ENCODE peak calls at places on chromosomes 16 and 17, in four cellular contexts. D, L, R and F are unnamed samples. For H3K4me1, the result is how much of the 10 kb centered on the place peaks cover.

GRCh38 chr16:71230122-71230845 is at the start of gene HYDIN:
- DNase-seq in D (peak), L (peak), R (peak), F (no peak)

GRCh38 chr17:50661795-50662391 is 27.2 kb downstream of the ABCC3 start:
- DNase-seq in D (peak), L (peak), R (peak), F (no peak)

GRCh38 chr16:75320435-75320834 is 69.0 kb upstream of the BCAR1 start:
- DNase-seq in D (no peak), L (peak), R (peak), F (no peak)

GRCh38 chr16:70267516-70267915 is 15.8 kb upstream of the EXOSC6 start:
- DNase-seq in D (peak), L (peak), R (peak), F (peak)

GRCh38 chr16:89971495-89972243 is 23.1 kb downstream of the DEF8 start:
- DNase-seq in D (no peak), L (peak), R (no peak), F (no peak)

GRCh38 chr16:85383836-85384825 is 229.0 kb upstream of the GSE1 start:
- DNase-seq in D (no peak), L (no peak), R (no peak), F (no peak)

GRCh38 chr16:71528863-71529262 is 2.6 kb downstream of the CHST4 start:
- DNase-seq in D (no peak), L (no peak), R (no peak), F (no peak)

GRCh38 chr17:44599298-44600175 is 42.3 kb downstream of the FZD2 start:
- DNase-seq in D (peak), L (peak), R (peak), F (no peak)

GRCh38 chr17:60139438-60140285 is 10.1 kb upstream of the CA4 start:
- DNase-seq in D (peak), L (peak), R (peak), F (peak)

GRCh38 chr16:88638323-88639230 is at the start of gene IL17C:
- DNase-seq in D (no peak), L (no peak), R (no peak), F (peak)

GRCh38 chr16:86466695-86467406 is 43.5 kb upstream of the FOXF1 start:
- DNase-seq in D (peak), L (no peak), R (no peak), F (no peak)

GRCh38 chr17:73689596-73690275 is 45.5 kb upstream of the SDK2 start:
- DNase-seq in D (no peak), L (no peak), R (no peak), F (no peak)

GRCh38 chr17:4179071-4179470 is 36.1 kb downstream of the CYB5D2 start:
- DNase-seq in D (no peak), L (no peak), R (no peak), F (no peak)

GRCh38 chr17:58184308-58184985 is 8.1 kb upstream of the EPX start:
- DNase-seq in D (peak), L (no peak), R (no peak), F (no peak)

GRCh38 chr17:7988750-7989178 is 13.7 kb upstream of the GUCY2D start:
- DNase-seq in D (peak), L (peak), R (peak), F (peak)

GRCh38 chr17:40307691-40308289 is 1.2 kb upstream of the RARA start:
- DNase-seq in D (no peak), L (no peak), R (peak), F (no peak)

GRCh38 chr17:7774037-7774659 is 56.6 kb downstream of the DNAH2 start:
- DNase-seq in D (peak), L (no peak), R (peak), F (no peak)

GRCh38 chr16:50247906-50248608 is 18.3 kb upstream of the ADCY7 start:
- DNase-seq in D (no peak), L (no peak), R (no peak), F (no peak)

GRCh38 chr16:85172465-85173071 is 60.3 kb upstream of the CIBAR2 start:
- DNase-seq in D (peak), L (peak), R (peak), F (no peak)

GRCh38 chr16:2987854-2988253 is 7.6 kb upstream of the PKMYT1 start:
- DNase-seq in D (no peak), L (no peak), R (no peak), F (no peak)

GRCh38 chr17:68705331-68706166 is 104.4 kb upstream of the FAM20A start:
- DNase-seq in D (peak), L (no peak), R (peak), F (no peak)

GRCh38 chr17:40952675-40953074 is 14.1 kb downstream of the KRT39 start:
- DNase-seq in D (peak), L (no peak), R (peak), F (no peak)

GRCh38 chr16:78628526-78628925 is 529.1 kb downstream of the WWOX start:
- DNase-seq in D (no peak), L (no peak), R (no peak), F (no peak)

GRCh38 chr16:27646811-27647210 is 96.9 kb downstream of the KATNIP start:
- DNase-seq in D (peak), L (no peak), R (no peak), F (no peak)

GRCh38 chr17:66576473-66576872 is 258.4 kb upstream of the CACNG5 start:
- DNase-seq in D (no peak), L (no peak), R (no peak), F (no peak)

GRCh38 chr17:33987162-33987561 is 267.9 kb upstream of the CCL2 start:
- DNase-seq in D (no peak), L (no peak), R (no peak), F (no peak)

GRCh38 chr16:22652463-22652845 is 141.8 kb downstream of the NPIPB5 start:
- DNase-seq in D (no peak), L (no peak), R (no peak), F (no peak)

GRCh38 chr17:79955167-79955549 is 80.5 kb downstream of the TBC1D16 start:
- DNase-seq in D (no peak), L (no peak), R (no peak), F (no peak)

GRCh38 chr17:66829386-66829864 is 5.5 kb upstream of the CACNG5 start:
- DNase-seq in D (peak), L (peak), R (peak), F (no peak)

GRCh38 chr17:7019839-7020519 is 2.9 kb upstream of the BCL6B start:
- DNase-seq in D (peak), L (peak), R (peak), F (no peak)

GRCh38 chr17:81500026-81500425 is 12.6 kb downstream of the ACTG1 start:
- DNase-seq in D (no peak), L (no peak), R (no peak), F (no peak)

GRCh38 chr17:31469959-31470358 is 78.5 kb downstream of the RAB11FIP4 start:
- DNase-seq in D (no peak), L (no peak), R (no peak), F (no peak)

GRCh38 chr16:11251525-11252481 is 4.2 kb downstream of the SOCS1 start:
- DNase-seq in D (peak), L (no peak), R (peak), F (peak)
- H3K4me1 ChIP-seq in D (under half), L (under half), R (under half), F (under half)

GRCh38 chr17:1109606-1110523 is 69.9 kb downstream of the ABR start:
- DNase-seq in D (no peak), L (no peak), R (no peak), F (no peak)
- H3K4me1 ChIP-seq in D (under half), L (under half), R (under half), F (under half)

GRCh38 chr17:83084214-83084613 is 4.8 kb downstream of the METRNL start:
- DNase-seq in D (no peak), L (no peak), R (no peak), F (no peak)

GRCh38 chr17:83083368-83084201 is 4.2 kb downstream of the METRNL start:
- DNase-seq in D (peak), L (no peak), R (peak), F (no peak)

GRCh38 chr17:83085526-83086196 is 6.3 kb downstream of the METRNL start:
- DNase-seq in D (no peak), L (no peak), R (no peak), F (no peak)

GRCh38 chr17:83085103-83085502 is 5.7 kb downstream of the METRNL start:
- DNase-seq in D (no peak), L (no peak), R (no peak), F (no peak)

GRCh38 chr17:83084621-83085056 is 5.2 kb downstream of the METRNL start:
- DNase-seq in D (no peak), L (no peak), R (no peak), F (no peak)
- H3K4me1 ChIP-seq in D (half or more), L (under half), R (half or more), F (under half)

DNA sequence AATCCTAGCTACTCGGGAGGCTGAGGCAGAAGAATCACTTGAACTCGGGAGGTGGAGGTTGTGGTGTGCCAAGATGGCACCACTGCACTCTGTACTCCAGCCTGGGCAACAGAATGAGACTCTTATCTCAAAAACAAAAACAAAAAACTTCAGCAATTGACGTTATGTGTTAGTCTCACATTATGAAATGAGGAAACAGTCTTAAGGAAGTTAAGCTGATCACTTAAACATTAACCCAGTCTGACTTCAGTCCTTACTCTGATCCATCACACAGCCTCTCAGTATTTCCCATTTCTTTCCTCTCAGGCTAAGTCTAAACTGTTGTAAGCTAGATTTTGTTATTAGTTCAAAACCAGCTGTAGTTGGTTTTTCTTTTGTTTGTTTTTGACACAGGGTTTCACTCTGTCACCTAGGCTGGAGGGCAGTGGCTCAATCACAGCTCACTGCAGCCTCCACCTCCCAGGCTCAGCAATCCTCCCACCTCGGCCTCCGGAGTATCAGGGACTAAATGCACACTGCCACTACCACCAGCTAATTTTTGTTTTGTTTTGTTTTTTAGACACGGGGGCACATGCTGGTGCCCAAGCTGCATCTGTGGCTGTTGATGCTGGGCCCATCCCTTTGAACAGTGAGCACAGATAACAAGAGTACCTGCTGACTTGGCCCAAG is 6.3 kb downstream of the JPT1 start:
- DNase-seq in D (no peak), L (no peak), R (no peak), F (no peak)
- H3K4me1 ChIP-seq in D (under half), L (under half), R (under half), F (under half)

DNA sequence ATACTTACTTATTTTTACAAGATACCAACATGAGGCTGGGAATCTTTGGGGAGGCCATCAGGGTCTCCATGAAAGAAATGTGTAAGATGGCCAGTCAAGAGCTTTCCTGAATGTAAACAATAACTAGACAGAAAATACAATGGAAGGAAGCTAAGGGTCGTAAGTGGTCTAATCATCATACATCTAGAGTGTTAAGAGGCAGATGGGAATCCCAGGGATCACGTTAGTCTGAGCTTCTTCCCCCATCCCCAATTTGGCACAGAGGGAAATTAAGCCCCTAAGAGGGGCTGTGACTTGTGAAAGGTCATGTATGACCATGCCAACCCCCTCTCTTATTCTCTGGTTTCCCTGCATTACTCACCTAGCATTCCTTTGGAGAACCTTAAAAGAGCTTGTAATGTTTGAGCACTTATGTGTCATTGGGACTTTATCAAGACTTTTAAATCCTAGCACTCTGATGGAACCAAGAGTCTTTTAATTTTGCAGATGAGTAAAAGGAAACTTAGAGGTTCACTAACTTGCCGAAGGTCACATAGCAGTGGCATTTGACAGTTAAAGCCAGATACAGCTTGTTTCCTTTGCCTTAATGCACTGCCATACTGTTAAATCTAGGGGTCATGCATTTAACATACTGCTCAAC is 46.1 kb downstream of the DCUN1D3 start:
- DNase-seq in D (no peak), L (no peak), R (no peak), F (no peak)
- H3K4me1 ChIP-seq in D (under half), L (under half), R (half or more), F (under half)

DNA sequence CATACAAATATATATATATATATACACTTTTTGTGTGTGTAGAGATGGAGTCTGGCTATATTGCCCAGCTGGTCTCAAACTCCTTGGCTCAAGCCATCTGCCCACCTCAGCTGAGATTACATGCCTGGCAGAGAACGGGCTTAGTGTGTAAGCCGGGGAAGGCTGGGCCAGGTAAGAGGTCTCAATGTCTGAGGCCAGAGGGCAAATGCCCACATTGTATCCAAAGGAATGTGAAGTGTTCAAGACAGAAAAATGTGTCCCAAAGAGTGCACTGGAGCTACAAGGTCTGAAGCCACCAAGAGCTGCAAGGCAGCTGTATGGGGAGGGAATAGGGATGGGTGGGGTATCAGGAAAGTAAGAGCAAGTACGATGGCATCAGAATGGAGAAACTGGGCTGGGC is 8.8 kb downstream of the CD2BP2 start:
- DNase-seq in D (no peak), L (no peak), R (no peak), F (no peak)
- H3K4me1 ChIP-seq in D (under half), L (under half), R (under half), F (under half)

GRCh38 chr16:4208529-4208835 is 33.4 kb downstream of the SRL start:
- DNase-seq in D (no peak), L (no peak), R (no peak), F (no peak)
- H3K4me1 ChIP-seq in D (under half), L (under half), R (under half), F (under half)